ENCODE peak calls at places on chromosome 2, in eight cellular contexts. Z is SK-N-DZ; G is stimulated activated CD8-positive, alpha-beta memory T cell treated with anti-CD3 and anti-CD28 coated beads, Interleukin-15, amount 100 ng/mL, for 1 hour; D is left ventricle myocardium superior; S is Calu3; C is A673; N is activated T-cell treated with anti-CD3 and anti-CD28 coated beads for 48 hours; T is sciatic nerve. H is an unnamed sample.

GRCh38 chr2:205792908-205793307 is 110.6 kb downstream of the NRP2 start:
- DNase-seq in Z (no peak), G (no peak), D (no peak), S (no peak), C (no peak), N (no peak), T (no peak), H (no peak)

GRCh38 chr2:12199661-12200258 is 453.3 kb downstream of the LPIN1 start:
- DNase-seq in Z (peak; percentile 39), G (no peak), D (no peak), S (no peak), C (no peak), N (no peak), T (no peak), H (no peak)

GRCh38 chr2:10908195-10908594 is 3.5 kb upstream of the KCNF1 start:
- DNase-seq in Z (no peak), G (no peak), D (no peak), S (no peak), C (no peak), N (no peak), T (no peak), H (no peak)

GRCh38 chr2:204207851-204208250 is 271.3 kb downstream of the ICOS start:
- DNase-seq in Z (no peak), G (no peak), D (no peak), S (no peak), C (no peak), N (no peak), T (no peak), H (no peak)

GRCh38 chr2:177077778-177078177 is 134.8 kb upstream of the HNRNPA3 start:
- DNase-seq in Z (no peak), G (no peak), D (no peak), S (no peak), C (no peak), N (no peak), T (no peak), H (no peak)

GRCh38 chr2:221347471-221347870 is 224.6 kb downstream of the EPHA4 start:
- DNase-seq in Z (no peak), G (no peak), D (no peak), S (no peak), C (no peak), N (no peak), T (no peak), H (no peak)

GRCh38 chr2:145323512-145323911 is 803.6 kb upstream of the ZEB2 start:
- DNase-seq in Z (peak; percentile 6), G (no peak), D (no peak), S (no peak), C (no peak), N (no peak), T (no peak), H (no peak)

GRCh38 chr2:43943809-43944452 is 51.9 kb downstream of the LRPPRC start:
- DNase-seq in Z (peak; percentile 5), G (no peak), D (no peak), S (no peak), C (no peak), N (no peak), T (no peak), H (no peak)

GRCh38 chr2:17327649-17328048 is 190.6 kb downstream of the RAD51AP2 start:
- DNase-seq in Z (no peak), G (no peak), D (no peak), S (no peak), C (no peak), N (no peak), T (no peak), H (no peak)

GRCh38 chr2:228023619-228024018 is 152.2 kb downstream of the DAW1 start:
- DNase-seq in Z (no peak), G (no peak), D (no peak), S (no peak), C (no peak), N (no peak), T (no peak), H (no peak)

GRCh38 chr2:64867253-64867996 is 121.8 kb upstream of the SLC1A4 start:
- DNase-seq in Z (no peak), G (no peak), D (no peak), S (no peak), C (no peak), N (no peak), T (no peak), H (no peak)

GRCh38 chr2:129400825-129401224 is 578.6 kb upstream of the RAB6C start:
- DNase-seq in Z (peak; percentile 10), G (no peak), D (no peak), S (no peak), C (no peak), N (no peak), T (no peak), H (no peak)

GRCh38 chr2:225889452-225889851 is 489.9 kb downstream of the NYAP2 start:
- DNase-seq in Z (peak; percentile 29), G (no peak), D (no peak), S (peak; percentile 33), C (peak; percentile 75), N (no peak), T (no peak), H (no peak)

GRCh38 chr2:42200534-42201227 is 31.5 kb downstream of the EML4 start:
- DNase-seq in Z (no peak), G (no peak), D (no peak), S (no peak), C (peak; percentile 57), N (no peak), T (no peak), H (no peak)